ENCODE peak calls at places on chromosomes 2 and 18, in seven cellular contexts. A is CD8-positive, alpha-beta T cell; F is uterus; N is breast epithelium; Q is MM.1S; V is left lung; Z is upper lobe of left lung. J is an unnamed sample. For H3K36me3, the result is how much of the 10 kb centered on the place peaks cover.

GRCh38 chr2:46828491-46829239 is 86.9 kb downstream of the MCFD2 start:
- DNase-seq in F (no peak), Q (no peak), A (no peak), Z (no peak), V (no peak), N (no peak), J (no peak)

GRCh38 chr18:13983506-13983905 is 68.2 kb upstream of the MC2R start:
- DNase-seq in F (no peak), Z (no peak), Q (no peak), N (no peak), A (no peak), V (no peak), J (no peak)

GRCh38 chr2:239934571-239935171 is 90.5 kb downstream of the NDUFA10 start:
- DNase-seq in Z (peak), A (peak), N (no peak), Q (no peak), F (peak), V (peak), J (peak)

GRCh38 chr2:144198116-144198515 is 321.8 kb downstream of the ZEB2 start:
- DNase-seq in V (no peak), Q (no peak), A (no peak), F (no peak), N (no peak), Z (no peak), J (no peak)

GRCh38 chr2:9374071-9374730 is 49.1 kb downstream of the ITGB1BP1 start:
- DNase-seq in N (no peak), V (no peak), F (no peak), A (no peak), Q (no peak), Z (no peak), J (no peak)

GRCh38 chr2:5546176-5546575 is 146.0 kb upstream of the SOX11 start:
- DNase-seq in N (no peak), F (no peak), V (no peak), Z (no peak), A (no peak), Q (no peak), J (no peak)

GRCh38 chr2:210199186-210199765 is 26.0 kb downstream of the ACADL start:
- DNase-seq in V (no peak), Q (peak), N (no peak), A (no peak), F (no peak), Z (no peak), J (peak)

GRCh38 chr2:148282201-148282600 is 261.3 kb downstream of the MBD5 start:
- DNase-seq in F (no peak), N (no peak), A (no peak), Z (no peak), V (no peak), Q (no peak), J (no peak)

GRCh38 chr2:144259332-144259731 is 260.6 kb downstream of the ZEB2 start:
- DNase-seq in F (no peak), Z (no peak), Q (no peak), N (no peak), A (no peak), V (no peak), J (no peak)

GRCh38 chr2:212027681-212028628 is 510.6 kb downstream of the ERBB4 start:
- DNase-seq in A (no peak), V (no peak), F (no peak), Z (no peak), Q (no peak), N (no peak), J (no peak)

GRCh38 chr2:234952270-234953115 is 676 bp downstream of the SH3BP4 start:
- DNase-seq in Z (peak), V (peak), Q (peak), A (no peak), N (no peak), F (no peak), J (no peak)

GRCh38 chr2:219911541-219911940 is 284.1 kb downstream of the SLC4A3 start:
- DNase-seq in V (no peak), Q (no peak), N (no peak), Z (no peak), A (no peak), F (no peak), J (no peak)

GRCh38 chr18:76847926-76848325 is 25.6 kb downstream of the ZNF236 start:
- DNase-seq in F (no peak), V (no peak), N (no peak), A (no peak), Z (no peak), Q (no peak), J (no peak)

GRCh38 chr2:168025487-168026203 is 221.8 kb downstream of the STK39 start:
- DNase-seq in A (no peak), F (no peak), N (peak), V (no peak), Z (no peak), Q (no peak), J (no peak)

GRCh38 chr2:159557437-159558034 is 58.8 kb downstream of the BAZ2B start:
- DNase-seq in F (no peak), N (no peak), A (no peak), V (no peak), Q (no peak), Z (no peak), J (no peak)

GRCh38 chr2:188645982-188646381 is 328.2 kb upstream of the COL3A1 start:
- DNase-seq in Q (no peak), N (no peak), Z (no peak), F (no peak), V (no peak), A (no peak), J (no peak)

GRCh38 chr18:76687271-76688006 is 134.9 kb upstream of the ZNF236 start:
- DNase-seq in A (no peak), Q (no peak), Z (no peak), V (no peak), N (no peak), F (peak), J (no peak)

GRCh38 chr2:9288233-9288632 is 81.6 kb downstream of the ASAP2 start:
- DNase-seq in A (no peak), F (no peak), V (no peak), N (no peak), Z (no peak), Q (no peak), J (no peak)

GRCh38 chr2:168758970-168759820 is 43.2 kb upstream of the NOSTRIN start:
- DNase-seq in N (no peak), Z (no peak), Q (peak), A (no peak), F (peak), V (no peak), J (no peak)

GRCh38 chr2:69221960-69222751 is 164.9 kb downstream of the GFPT1 start:
- DNase-seq in A (no peak), F (no peak), Q (no peak), Z (no peak), N (no peak), V (no peak), J (no peak)

GRCh38 chr2:5839563-5839962 is 147.4 kb downstream of the SOX11 start:
- DNase-seq in Q (no peak), V (no peak), Z (no peak), A (no peak), F (no peak), N (no peak), J (no peak)

GRCh38 chr2:16487686-16488085 is 177.9 kb downstream of the CYRIA start:
- DNase-seq in V (no peak), Q (peak), F (no peak), Z (no peak), A (no peak), N (no peak), J (no peak)

GRCh38 chr2:23703037-23703582 is 223.8 kb downstream of the ATAD2B start:
- DNase-seq in F (no peak), Q (no peak), V (peak), A (no peak), Z (peak), N (no peak), J (no peak)

GRCh38 chr2:237919593-237919992 is 47.2 kb upstream of the UBE2F start:
- DNase-seq in Z (no peak), N (no peak), V (no peak), A (no peak), Q (no peak), F (no peak), J (no peak)

GRCh38 chr2:197126630-197127029 is 183.9 kb downstream of the ANKRD44 start:
- DNase-seq in A (no peak), Z (no peak), F (no peak), V (no peak), Q (no peak), N (no peak), J (no peak)

GRCh38 chr2:85537600-85538506 is 1.1 kb upstream of the MAT2A start:
- DNase-seq in F (peak), Z (peak), A (no peak), V (peak), N (peak), Q (peak), J (peak)

GRCh38 chr2:239963646-239964205 is 61.4 kb downstream of the NDUFA10 start:
- DNase-seq in N (no peak), A (no peak), F (no peak), Q (no peak), V (peak), Z (peak), J (no peak)

GRCh38 chr2:237980087-237980486 is 13.3 kb downstream of the UBE2F start:
- DNase-seq in Q (no peak), A (no peak), N (no peak), F (no peak), V (no peak), Z (no peak), J (no peak)

GRCh38 chr2:117232305-117232704 is 582.2 kb upstream of the DDX18 start:
- DNase-seq in N (no peak), V (no peak), Q (no peak), Z (peak), A (no peak), F (no peak), J (no peak)

GRCh38 chr2:231717281-231718180 is 9.2 kb downstream of the PTMA start:
- DNase-seq in A (no peak), Z (peak), V (no peak), Q (peak), N (no peak), F (no peak), J (no peak)

GRCh38 chr2:44051948-44052347 is 56.2 kb upstream of the LRPPRC start:
- DNase-seq in V (no peak), N (no peak), A (no peak), F (no peak), Z (no peak), Q (no peak), J (no peak)

GRCh38 chr2:40224321-40224720 is 227.6 kb downstream of the SLC8A1 start:
- DNase-seq in N (no peak), F (peak), Q (no peak), A (no peak), Z (no peak), V (no peak), J (no peak)

GRCh38 chr2:79982445-79982844 is 322.1 kb downstream of the LRRTM1 start:
- DNase-seq in Z (no peak), N (no peak), V (no peak), Q (peak), A (no peak), F (no peak), J (no peak)

GRCh38 chr2:143955416-143956075 is 564.4 kb downstream of the ZEB2 start:
- DNase-seq in N (no peak), Q (no peak), A (no peak), F (no peak), V (no peak), Z (no peak), J (no peak)

GRCh38 chr2:108139521-108139920 is 100.2 kb upstream of the SULT1C3 start:
- DNase-seq in Q (peak), N (no peak), V (no peak), A (no peak), F (no peak), Z (no peak), J (no peak)

GRCh38 chr2:210128961-210129360 is 42.2 kb downstream of the KANSL1L start:
- DNase-seq in V (no peak), Q (no peak), Z (no peak), A (no peak), N (no peak), F (no peak), J (no peak)

GRCh38 chr2:205712508-205712907 is 30.2 kb downstream of the NRP2 start:
- DNase-seq in A (no peak), V (no peak), Z (no peak), N (no peak), Q (no peak), F (no peak), J (no peak)

DNA sequence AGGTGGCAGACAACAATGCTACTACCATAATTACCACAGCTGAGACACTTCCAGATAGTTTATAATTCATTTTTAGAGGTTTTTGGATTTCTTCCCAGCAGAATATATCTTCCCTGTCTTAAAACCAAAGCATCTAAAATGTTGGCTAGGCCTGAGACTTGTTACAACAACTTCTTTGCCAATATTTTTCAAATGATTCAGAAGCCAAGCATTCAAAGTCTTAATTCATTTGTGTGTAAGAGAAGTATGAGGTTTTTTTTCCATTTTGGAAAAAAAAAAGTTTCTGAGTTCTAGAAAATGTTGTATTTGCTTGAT is 32.9 kb downstream of the LAMA1 start:
- DNase-seq in Q (no peak), N (no peak), Z (no peak), V (no peak), F (no peak), A (no peak), J (no peak)
- H3K36me3 ChIP-seq in Q (under half), N (under half), Z (under half), V (under half), F (under half), A (under half), J (under half)

DNA sequence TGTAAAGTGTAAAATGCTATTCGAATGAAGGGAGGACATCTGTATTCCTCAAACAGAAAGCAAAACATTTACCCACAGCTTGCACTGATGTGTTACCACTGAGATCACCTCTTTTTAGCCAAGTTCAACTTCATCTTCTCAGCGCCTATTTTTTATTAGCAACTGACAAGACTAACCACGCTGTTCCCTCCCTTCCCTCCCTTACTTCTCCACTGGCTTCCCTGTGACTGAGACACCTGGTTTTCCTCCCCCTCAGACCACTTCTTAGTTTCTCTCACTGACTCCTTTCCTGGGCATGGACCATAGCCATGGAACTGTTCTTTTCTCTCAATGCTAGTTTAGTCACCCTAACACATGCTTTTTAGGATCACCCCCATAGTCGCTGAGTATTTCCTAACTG is 3.3 kb downstream of the L3MBTL4 start:
- DNase-seq in Q (no peak), Z (no peak), V (no peak), A (no peak), F (no peak), N (no peak), J (no peak)
- H3K4me3 ChIP-seq in Q (no peak), Z (no peak), V (no peak), A (no peak), F (no peak), N (no peak), J (no peak)

GRCh38 chr2:149573760-149574159 is 13.8 kb downstream of the MMADHC start:
- DNase-seq in F (no peak), Z (no peak), A (no peak), N (no peak), Q (no peak), V (no peak), J (no peak)

GRCh38 chr2:149564983-149565382 is 22.6 kb downstream of the MMADHC start:
- DNase-seq in N (no peak), Z (no peak), Q (no peak), V (no peak), A (no peak), F (no peak), J (no peak)

GRCh38 chr2:149566652-149567051 is 20.9 kb downstream of the MMADHC start:
- DNase-seq in Z (no peak), V (no peak), Q (no peak), F (no peak), A (no peak), N (no peak), J (no peak)

GRCh38 chr2:149572102-149572953 is 15.2 kb downstream of the MMADHC start:
- DNase-seq in A (no peak), Z (no peak), F (no peak), V (peak), Q (no peak), N (no peak), J (no peak)

GRCh38 chr2:149568138-149568537 is 19.4 kb downstream of the MMADHC start:
- DNase-seq in A (no peak), F (no peak), V (no peak), Z (no peak), Q (no peak), N (no peak), J (no peak)
- H3K36me3 ChIP-seq in A (under half), F (under half), V (under half), Z (half or more), Q (under half), N (under half), J (under half)

GRCh38 chr18:49016648-49017539 is 66.1 kb upstream of the SMAD7 start:
- DNase-seq in A (no peak), V (peak), Q (no peak), Z (peak), N (peak), F (peak), J (no peak)
- H3K4me3 ChIP-seq in A (no peak), V (no peak), Q (no peak), Z (no peak), N (no peak), F (no peak), J (no peak)

DNA sequence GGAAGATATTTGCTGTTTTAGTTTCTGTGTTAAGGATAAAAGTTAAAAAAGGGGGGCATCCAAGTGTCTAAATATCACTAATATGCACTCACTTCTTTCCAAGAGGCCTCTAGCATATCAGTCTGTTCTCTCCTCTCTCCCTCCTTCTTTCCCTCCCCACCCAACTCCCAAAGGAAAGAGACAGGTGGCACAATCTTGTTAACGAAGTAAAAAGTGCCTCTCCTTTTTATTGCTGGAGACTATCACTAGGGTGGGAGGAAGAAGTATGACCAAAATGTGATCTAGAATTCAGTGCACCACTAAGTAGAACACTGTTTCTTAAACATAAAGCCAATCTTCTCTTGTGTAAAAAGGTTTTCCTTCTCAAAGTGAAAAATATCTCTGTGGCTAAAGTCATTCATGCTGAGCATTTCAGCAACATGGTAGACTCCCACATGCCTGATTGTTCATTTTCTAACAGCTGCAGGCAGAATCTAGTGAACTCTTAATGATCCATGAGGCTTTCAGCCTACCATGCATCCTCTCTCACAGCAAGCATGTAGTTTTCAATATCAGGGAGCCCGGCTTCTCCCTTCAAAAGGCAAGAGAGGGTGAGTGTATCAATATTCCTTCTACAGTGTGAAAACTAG is 39.5 kb downstream of the RNU4ATAC start:
- DNase-seq in F (no peak), Z (no peak), N (no peak), Q (no peak), V (no peak), A (no peak), J (no peak)
- H3K36me3 ChIP-seq in F (under half), Z (under half), N (under half), Q (under half), V (under half), A (under half), J (under half)

GRCh38 chr2:241857041-241857541 is 1.6 kb downstream of the PDCD1 start:
- DNase-seq in F (no peak), N (no peak), Z (no peak), Q (no peak), V (peak), A (no peak), J (peak)

GRCh38 chr2:241859017-241859435 is 332 bp upstream of the PDCD1 start:
- DNase-seq in A (no peak), N (no peak), Q (no peak), F (no peak), Z (no peak), V (peak), J (no peak)

GRCh38 chr2:241855888-241856422 is 2.7 kb downstream of the PDCD1 start:
- DNase-seq in N (no peak), Z (no peak), A (no peak), V (peak), Q (no peak), F (no peak), J (no peak)

GRCh38 chr2:241858206-241859016 is at the start of gene PDCD1:
- DNase-seq in A (peak), Z (no peak), V (peak), N (no peak), F (peak), Q (peak), J (peak)

DNA sequence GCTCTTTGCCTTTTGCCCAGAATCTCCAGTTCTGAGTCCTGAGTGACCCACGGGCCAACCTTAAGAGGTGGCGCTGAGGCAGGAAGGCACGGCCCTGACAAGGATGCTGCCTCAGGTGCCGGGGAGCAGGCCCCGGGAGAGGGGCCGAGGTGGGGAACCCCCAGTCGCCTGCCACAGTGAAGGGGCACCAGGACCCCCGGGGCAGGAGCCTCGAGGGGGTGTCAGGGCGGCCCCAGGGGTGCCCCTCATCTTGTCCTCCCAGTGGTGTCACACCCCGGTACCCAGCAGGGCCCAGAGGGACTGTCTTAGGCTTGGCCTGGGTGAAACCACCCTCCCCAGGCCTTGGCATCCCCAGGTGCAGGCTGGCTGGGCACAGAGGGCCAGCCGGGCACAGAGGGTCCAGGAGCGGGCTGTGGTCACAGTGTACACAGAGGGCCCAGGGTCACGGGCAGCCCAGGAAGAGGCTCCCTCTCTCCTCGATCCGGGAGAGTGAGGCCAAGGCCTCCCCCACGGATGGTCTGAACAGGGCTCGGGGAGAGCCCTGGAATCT is 1.0 kb downstream of the PDCD1 start:
- DNase-seq in Z (no peak), N (no peak), F (no peak), A (no peak), V (peak), Q (no peak), J (no peak)
- H3K4me3 ChIP-seq in Z (peak), N (no peak), F (no peak), A (no peak), V (no peak), Q (peak), J (peak)

GRCh38 chr2:30159766-30160165 is 13.0 kb downstream of the YPEL5 start:
- DNase-seq in Z (no peak), N (no peak), A (no peak), V (no peak), Q (no peak), F (no peak), J (no peak)
- H3K36me3 ChIP-seq in Z (half or more), N (under half), A (under half), V (under half), Q (under half), F (under half), J (under half)